ENCODE peak calls at places on chromosome 18, in five cellular contexts. Q is kidney epithelial cell, V is right cardiac atrium, N is MV-4-11, F is lower lobe of right lung. S is an unnamed sample.

GRCh38 chr18:39620551-39621168 is 2055.1 kb upstream of the CELF4 start:
- DNase-seq in Q (no peak), V (no peak), N (no peak), F (no peak), S (peak)

GRCh38 chr18:79393626-79394401 is 1.9 kb upstream of the NFATC1 start:
- DNase-seq in Q (peak), V (peak), N (peak), F (peak), S (peak)

GRCh38 chr18:31942301-31942998 is 478 bp downstream of the TRAPPC8 start:
- DNase-seq in Q (no peak), V (no peak), N (peak), F (peak), S (peak)

GRCh38 chr18:53380063-53380639 is 844.3 kb downstream of the MBD2 start:
- DNase-seq in Q (peak), V (no peak), N (peak), F (no peak), S (peak)

GRCh38 chr18:64332851-64333250 is 184.0 kb upstream of the LINC00305 start:
- DNase-seq in Q (no peak), V (no peak), N (no peak), F (no peak), S (no peak)

GRCh38 chr18:50560681-50561629 is 1.1 kb downstream of the MAPK4 start:
- DNase-seq in Q (no peak), V (peak), N (no peak), F (no peak), S (peak)

GRCh38 chr18:59267511-59268126 is 5.6 kb downstream of the RAX start:
- DNase-seq in Q (no peak), V (no peak), N (no peak), F (no peak), S (peak)

GRCh38 chr18:35171315-35171987 is 69.4 kb upstream of the ZNF397 start:
- DNase-seq in Q (no peak), V (no peak), N (no peak), F (no peak), S (no peak)

GRCh38 chr18:67266591-67267237 is 249.8 kb downstream of the DSEL start:
- DNase-seq in Q (peak), V (no peak), N (peak), F (no peak), S (peak)

GRCh38 chr18:29418136-29418535 is 1241.2 kb upstream of the CDH2 start:
- DNase-seq in Q (peak), V (no peak), N (no peak), F (no peak), S (peak)

GRCh38 chr18:8722946-8723477 is 17.7 kb downstream of the MTCL1 start:
- DNase-seq in Q (no peak), V (no peak), N (no peak), F (no peak), S (no peak)

GRCh38 chr18:58176915-58177717 is 133.1 kb downstream of the NEDD4L start:
- DNase-seq in Q (peak), V (no peak), N (no peak), F (no peak), S (peak)

GRCh38 chr18:6331872-6332271 is 82.8 kb downstream of the L3MBTL4 start:
- DNase-seq in Q (no peak), V (no peak), N (no peak), F (no peak), S (no peak)

GRCh38 chr18:27861539-27861938 is 315.4 kb downstream of the CDH2 start:
- DNase-seq in Q (no peak), V (no peak), N (no peak), F (no peak), S (peak)

GRCh38 chr18:36849288-36850011 is 20.5 kb downstream of the KIAA1328 start:
- DNase-seq in Q (no peak), V (no peak), N (no peak), F (no peak), S (peak)

GRCh38 chr18:49274188-49274714 is 186.2 kb downstream of the DYM start:
- DNase-seq in Q (no peak), V (no peak), N (no peak), F (no peak), S (peak)

GRCh38 chr18:58005885-58006523 is 38.0 kb upstream of the NEDD4L start:
- DNase-seq in Q (no peak), V (no peak), N (no peak), F (no peak), S (peak)

GRCh38 chr18:12066910-12067511 is 26.6 kb upstream of the ANKRD62 start:
- DNase-seq in Q (no peak), V (peak), N (no peak), F (no peak), S (no peak)

GRCh38 chr18:50622865-50623393 is 63.0 kb downstream of the MAPK4 start:
- DNase-seq in Q (no peak), V (no peak), N (no peak), F (no peak), S (no peak)

GRCh38 chr18:74990563-74991081 is 218.3 kb downstream of the PTGR3 start:
- DNase-seq in Q (no peak), V (no peak), N (peak), F (no peak), S (peak)